ENCODE peak calls at places on chromosomes 1 and 21, in five cellular contexts. T is stomach, K is suprapubic skin, A is K562, B is sigmoid colon. G is an unnamed sample.

GRCh38 chr1:15700510-15700909 is 16.4 kb downstream of the PLEKHM2 start:
- DNase-seq in T (no peak), K (no peak), A (no peak), B (no peak), G (no peak)

GRCh38 chr21:38766987-38767722 is 38.6 kb upstream of the ETS2 start:
- DNase-seq in T (peak), K (no peak), A (no peak), B (no peak), G (no peak)

GRCh38 chr1:110150330-110151174 is at the start of gene SLC6A17:
- DNase-seq in T (no peak), K (no peak), A (no peak), B (peak), G (no peak)

GRCh38 chr1:210633636-210634035 is 304.9 kb downstream of the HHAT start:
- DNase-seq in T (no peak), K (no peak), A (no peak), B (no peak), G (no peak)

GRCh38 chr21:36517366-36518075 is 37.6 kb upstream of the CLDN14 start:
- DNase-seq in T (no peak), K (no peak), A (no peak), B (no peak), G (no peak)

GRCh38 chr1:28934676-28935075 is 20.3 kb downstream of the EPB41 start:
- DNase-seq in T (no peak), K (no peak), A (no peak), B (no peak), G (no peak)

GRCh38 chr1:200228081-200228480 is 181.8 kb downstream of the ZNF281 start:
- DNase-seq in T (no peak), K (no peak), A (no peak), B (no peak), G (no peak)

GRCh38 chr1:203038217-203038741 is 12.0 kb downstream of the PPFIA4 start:
- DNase-seq in T (no peak), K (peak), A (no peak), B (peak), G (no peak)

DNA sequence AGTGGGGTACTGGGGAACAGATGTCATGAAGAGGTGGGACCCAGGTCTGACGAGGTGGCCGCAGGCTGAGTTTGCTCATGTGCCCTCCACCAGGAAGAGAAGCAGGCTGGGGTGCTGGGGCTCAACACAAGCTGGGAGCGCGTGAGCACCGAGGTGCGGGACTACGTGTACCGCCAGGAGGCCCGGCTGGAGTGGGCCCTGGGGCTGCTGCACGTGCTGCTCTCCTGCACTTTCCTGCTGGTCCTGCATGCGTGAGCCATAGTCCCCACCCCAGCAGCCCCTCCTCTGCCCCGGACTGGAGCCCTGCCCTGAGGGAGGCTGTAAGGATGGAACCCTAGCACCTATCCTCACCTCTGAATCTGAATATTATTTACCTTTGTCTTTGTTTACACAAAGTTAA is 7.9 kb upstream of the ADAM15 start:
- DNase-seq in T (peak), K (no peak), A (no peak), B (no peak), G (no peak)
- TF ChIP-seq POLR2A in T (no peak), K (no peak), A (no peak), B (no peak), G (no peak)

DNA sequence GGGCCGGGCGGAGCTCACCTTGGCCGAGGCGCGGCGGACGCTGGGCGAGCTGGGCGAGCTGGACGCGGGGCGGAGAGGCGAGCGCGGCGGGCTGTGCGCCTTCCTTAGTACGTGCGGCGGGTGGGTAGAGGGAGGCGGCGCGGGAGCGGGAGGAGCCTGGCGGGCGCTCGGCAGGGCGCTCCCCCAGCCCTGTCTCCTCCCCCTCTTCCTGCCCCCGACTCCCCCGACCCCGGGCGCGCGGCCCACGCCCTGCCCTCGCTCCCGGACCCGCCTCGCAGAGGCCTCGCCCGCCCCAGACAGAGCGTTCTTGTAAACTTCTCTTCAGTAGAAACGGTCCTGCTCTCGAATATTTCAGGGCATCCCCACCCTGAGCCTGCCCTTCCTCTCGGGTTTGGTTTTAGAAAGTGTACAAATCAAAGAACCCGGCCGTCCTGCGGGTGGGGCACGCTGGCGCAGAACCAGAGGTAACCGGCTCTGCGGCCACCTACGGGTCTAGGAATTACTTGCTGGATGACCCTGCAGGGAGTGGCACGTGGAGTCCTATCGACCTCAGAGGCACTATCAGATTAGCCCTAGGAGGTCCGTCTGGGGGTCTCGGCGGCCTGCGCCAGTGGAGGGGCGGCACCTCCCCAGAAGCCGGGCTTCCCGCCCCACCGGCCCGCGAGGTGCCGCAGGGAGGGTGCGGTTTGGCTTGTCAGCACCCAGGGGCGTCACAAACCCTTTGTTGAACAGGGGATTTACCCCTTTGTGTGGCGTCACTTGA is at the start of gene S100A10:
- DNase-seq in T (peak), K (peak), A (peak), B (peak), G (no peak)
- TF ChIP-seq POLR2A in T (no peak), K (peak), A (no peak), B (no peak), G (peak)

GRCh38 chr1:17442841-17443240 is 3.4 kb upstream of the RCC2 start:
- DNase-seq in T (no peak), K (no peak), A (no peak), B (no peak), G (no peak)

GRCh38 chr1:17440074-17440826 is 773 bp upstream of the RCC2 start:
- DNase-seq in T (no peak), K (no peak), A (peak), B (no peak), G (no peak)

GRCh38 chr1:17441993-17442357 is 2.5 kb upstream of the RCC2 start:
- DNase-seq in T (no peak), K (no peak), A (no peak), B (no peak), G (no peak)

GRCh38 chr1:17440827-17441168 is 1.3 kb upstream of the RCC2 start:
- DNase-seq in T (no peak), K (no peak), A (no peak), B (no peak), G (no peak)

DNA sequence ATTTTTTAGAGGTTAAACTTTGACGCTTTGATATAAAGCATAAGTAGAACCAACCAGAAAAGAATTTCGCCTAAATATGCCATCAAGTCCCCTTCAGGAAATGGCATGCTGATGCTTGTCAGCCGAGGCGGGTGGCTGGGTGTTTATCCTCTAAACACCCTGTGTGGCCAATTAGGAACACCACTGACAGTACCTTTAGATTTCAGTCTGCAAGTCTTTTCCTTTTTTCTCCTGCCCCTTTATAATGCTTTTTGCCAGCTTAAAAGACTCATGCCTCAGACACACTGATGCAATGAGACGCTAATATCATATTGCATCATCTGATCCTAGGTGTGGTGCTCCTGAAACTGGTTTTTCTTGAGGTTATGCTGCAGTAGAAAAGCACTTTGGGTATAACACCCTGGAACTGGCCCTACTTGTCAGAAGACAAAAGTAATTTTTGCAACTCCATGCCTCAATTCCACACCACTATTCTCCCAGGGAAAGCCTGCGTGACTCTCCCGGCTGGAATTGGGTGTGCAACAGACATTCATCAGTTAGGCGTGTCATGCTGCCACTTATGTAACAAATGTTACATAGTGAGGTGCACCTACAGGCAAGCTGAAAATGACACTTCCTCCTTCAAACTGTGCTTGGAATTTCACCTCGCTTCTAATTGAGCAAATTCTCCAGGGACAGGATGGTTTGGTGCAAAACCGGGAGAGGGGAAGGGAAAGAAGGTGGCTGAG is 2.0 kb upstream of the RCC2 start:
- DNase-seq in T (no peak), K (no peak), A (peak), B (no peak), G (no peak)
- TF ChIP-seq POLR2A in T (no peak), K (no peak), A (no peak), B (no peak), G (no peak)

DNA sequence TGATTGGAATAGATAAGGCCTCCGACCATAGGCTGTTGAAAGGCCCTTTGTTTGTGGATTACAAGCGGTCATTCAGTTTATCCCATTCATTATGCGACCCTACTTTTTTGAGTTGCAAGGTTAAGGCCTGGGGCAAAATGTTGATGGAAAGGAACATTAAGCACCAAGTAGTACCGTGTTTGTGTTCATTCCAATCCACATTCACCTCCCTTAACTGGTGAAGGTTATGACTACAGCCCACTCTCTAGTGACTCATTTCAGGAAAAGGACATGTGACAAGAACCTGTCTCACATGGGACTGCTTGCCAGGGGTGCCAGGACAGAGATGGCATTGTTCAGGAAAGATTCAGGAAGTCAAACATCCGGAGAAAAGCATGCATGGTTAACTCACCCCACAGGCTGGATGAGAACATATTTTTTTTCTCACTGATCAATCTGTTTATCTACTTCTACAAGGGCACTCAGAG is 81.6 kb downstream of the CD58 start:
- DNase-seq in T (peak), K (no peak), A (no peak), B (no peak), G (no peak)
- TF ChIP-seq POLR2A in T (no peak), K (no peak), A (no peak), B (no peak), G (no peak)

DNA sequence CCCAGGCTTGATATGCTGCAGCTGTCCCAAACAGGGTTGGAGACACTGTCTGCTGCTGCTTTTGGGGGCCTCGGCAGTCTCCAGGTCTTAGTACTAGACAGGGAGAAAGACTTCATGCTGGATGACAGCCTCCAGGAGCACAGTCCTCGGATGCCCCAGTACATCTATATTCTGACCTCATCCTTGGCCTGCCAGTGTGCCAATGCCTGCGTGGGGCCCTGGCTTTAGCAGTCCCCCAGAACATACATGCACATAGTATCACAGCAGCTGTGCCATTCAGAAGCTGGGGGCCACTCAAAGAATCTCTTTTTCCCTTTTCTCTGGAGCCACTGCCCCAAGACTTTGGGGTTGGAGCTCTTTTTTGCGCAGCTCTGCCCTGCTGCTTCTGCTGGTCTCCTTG is 4.4 kb upstream of the ZSCAN20 start:
- DNase-seq in T (no peak), K (no peak), A (no peak), B (no peak), G (no peak)
- TF ChIP-seq POLR2A in T (no peak), K (no peak), A (no peak), B (no peak), G (no peak)